ENCODE peak calls at places on chromosomes 6 and 20, in six cellular contexts. C, T, Z, G, D and J are unnamed samples.

GRCh38 chr20:7090753-7091310 is 323.3 kb downstream of the BMP2 start:
- DNase-seq in C (peak), T (no peak), Z (no peak), G (no peak), D (no peak), J (no peak)

GRCh38 chr6:139117734-139118133 is 17.1 kb upstream of the HECA start:
- DNase-seq in C (no peak), T (no peak), Z (no peak), G (no peak), D (no peak), J (no peak)

GRCh38 chr6:98747246-98747645 is 87.1 kb upstream of the POU3F2 start:
- DNase-seq in C (no peak), T (no peak), Z (no peak), G (no peak), D (no peak), J (no peak)

GRCh38 chr20:40838516-40838915 is 149.5 kb upstream of the MAFB start:
- DNase-seq in C (no peak), T (no peak), Z (no peak), G (no peak), D (no peak), J (no peak)

GRCh38 chr6:136971609-136972008 is 49.5 kb downstream of the SLC35D3 start:
- DNase-seq in C (no peak), T (no peak), Z (no peak), G (no peak), D (no peak), J (no peak)

GRCh38 chr20:41072099-41072798 is 43.6 kb downstream of the TOP1 start:
- DNase-seq in C (no peak), T (no peak), Z (no peak), G (peak), D (peak), J (no peak)

GRCh38 chr6:159092631-159093030 is 47.8 kb upstream of the TAGAP start:
- DNase-seq in C (no peak), T (no peak), Z (no peak), G (no peak), D (no peak), J (no peak)

GRCh38 chr6:166449036-166449435 is 66.3 kb upstream of the MPC1 start:
- DNase-seq in C (no peak), T (no peak), Z (no peak), G (no peak), D (no peak), J (no peak)

GRCh38 chr20:15976047-15976731 is 597.1 kb downstream of the KIF16B start:
- DNase-seq in C (peak), T (no peak), Z (no peak), G (no peak), D (no peak), J (no peak)

GRCh38 chr6:139588076-139588639 is 213.7 kb upstream of the CITED2 start:
- DNase-seq in C (no peak), T (peak), Z (peak), G (peak), D (peak), J (no peak)

GRCh38 chr20:33697129-33697528 is 10.9 kb upstream of the E2F1 start:
- DNase-seq in C (no peak), T (no peak), Z (no peak), G (peak), D (no peak), J (no peak)

GRCh38 chr6:11009353-11009752 is 34.8 kb downstream of the ELOVL2 start:
- DNase-seq in C (no peak), T (peak), Z (no peak), G (peak), D (peak), J (no peak)

GRCh38 chr6:167047554-167047953 is 48.4 kb downstream of the CEP43 start:
- DNase-seq in C (no peak), T (no peak), Z (no peak), G (no peak), D (no peak), J (no peak)

GRCh38 chr6:20847904-20848303 is 313.6 kb downstream of the CDKAL1 start:
- DNase-seq in C (no peak), T (no peak), Z (no peak), G (no peak), D (no peak), J (no peak)

DNA sequence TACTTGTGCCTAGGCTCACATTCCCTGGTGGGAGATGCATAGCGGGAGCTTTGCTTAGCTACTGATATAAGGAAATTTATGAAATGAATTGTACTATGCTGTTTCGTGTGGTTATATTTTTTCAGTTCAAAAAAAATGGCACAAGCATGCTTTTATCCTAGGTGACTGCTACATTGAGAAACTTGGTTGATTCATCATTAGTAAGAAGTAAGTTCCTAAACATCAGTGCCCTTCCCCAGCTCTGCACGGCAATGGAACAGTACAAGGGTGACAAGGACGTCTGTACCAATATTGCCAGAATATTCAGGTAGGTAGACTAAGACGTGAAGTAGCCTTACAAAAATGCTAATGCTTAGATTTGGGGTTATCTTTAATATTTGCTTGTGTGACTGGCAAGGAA is 79.7 kb downstream of the ARMC2 start:
- DNase-seq in C (no peak), T (no peak), Z (no peak), G (no peak), D (peak), J (no peak)
- H2AFZ ChIP-seq in C (no peak), T (no peak), Z (no peak), G (no peak), D (no peak), J (no peak)

GRCh38 chr20:20839771-20840170 is 127.3 kb upstream of the RALGAPA2 start:
- DNase-seq in C (no peak), T (no peak), Z (no peak), G (no peak), D (no peak), J (no peak)

GRCh38 chr20:20831794-20832193 is 119.3 kb upstream of the RALGAPA2 start:
- DNase-seq in C (no peak), T (no peak), Z (no peak), G (no peak), D (no peak), J (no peak)

GRCh38 chr20:20832715-20833114 is 120.3 kb upstream of the RALGAPA2 start:
- DNase-seq in C (no peak), T (no peak), Z (no peak), G (no peak), D (no peak), J (no peak)

GRCh38 chr20:20835897-20836296 is 123.5 kb upstream of the RALGAPA2 start:
- DNase-seq in C (no peak), T (no peak), Z (no peak), G (no peak), D (no peak), J (no peak)

DNA sequence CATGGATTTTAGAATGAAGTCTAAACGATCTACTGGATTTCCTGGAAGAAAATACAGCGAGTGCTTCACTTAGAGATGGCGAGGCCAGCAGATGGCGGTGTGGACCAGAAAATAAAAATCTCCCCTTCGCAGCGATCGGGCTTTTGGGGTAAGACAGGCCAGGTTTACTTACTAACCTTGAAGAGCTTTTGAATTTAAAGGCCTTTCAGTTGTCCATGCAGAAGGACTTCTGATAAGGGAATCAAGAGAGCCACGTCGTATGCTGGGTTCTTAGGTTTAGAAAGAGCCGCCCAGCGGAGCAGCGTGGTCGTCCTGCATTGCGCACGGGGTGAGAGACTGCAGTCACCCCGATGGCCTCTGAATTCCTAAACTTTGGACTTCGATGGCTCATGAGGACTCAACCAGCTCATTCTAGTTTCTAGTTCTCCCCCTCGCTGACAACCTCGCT is 125.2 kb upstream of the RALGAPA2 start:
- DNase-seq in C (peak), T (peak), Z (peak), G (peak), D (no peak), J (peak)
- H3K9ac ChIP-seq in C (no peak), T (no peak), Z (no peak), G (no peak), D (no peak), J (no peak)

DNA sequence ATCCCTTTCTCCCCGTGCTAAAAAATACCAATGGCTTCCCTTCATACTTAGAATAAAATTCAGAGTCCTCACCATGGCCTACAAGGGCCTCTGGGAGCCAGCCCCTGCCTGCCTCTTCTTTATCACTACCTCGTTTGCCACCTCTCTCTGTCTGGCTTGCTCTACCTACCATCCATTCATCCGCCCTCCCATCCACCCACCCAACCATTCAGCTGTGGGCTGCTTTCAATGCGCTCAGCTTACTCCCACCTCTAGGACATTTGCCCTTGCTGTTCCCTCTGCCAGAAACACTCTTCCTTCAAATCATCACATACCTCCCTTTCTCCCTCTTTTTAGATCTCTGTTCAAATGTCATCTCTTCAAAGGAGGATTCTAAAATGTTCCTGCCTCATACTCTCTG is 44.4 kb downstream of the PACSIN1 start:
- DNase-seq in C (no peak), T (no peak), Z (no peak), G (no peak), D (no peak), J (no peak)
- TF ChIP-seq CTCF in C (no peak), T (no peak), Z (no peak), G (no peak), D (no peak), J (no peak)

GRCh38 chr6:18289283-18289682 is 25.0 kb upstream of the DEK start:
- DNase-seq in C (no peak), T (no peak), Z (no peak), G (no peak), D (no peak), J (no peak)

GRCh38 chr6:18293192-18293904 is 29.0 kb upstream of the DEK start:
- DNase-seq in C (no peak), T (no peak), Z (no peak), G (peak), D (peak), J (no peak)
- H2AFZ ChIP-seq in C (no peak), T (no peak), Z (no peak), G (peak), D (no peak), J (no peak)